ENCODE peak calls at places on chromosome 4, in five cellular contexts. Y is esophagus squamous epithelium, T is MM.1S, N is iPS DF 6.9, G is PC-9. I is an unnamed sample. For H3K27me3, the result is how much of the 10 kb centered on the place peaks cover.

GRCh38 chr4:112355662-112356061 is 58.5 kb downstream of the ALPK1 start:
- DNase-seq in N (no peak), T (no peak), G (no peak), Y (no peak), I (no peak)

GRCh38 chr4:159607824-159608223 is 504.9 kb downstream of the RAPGEF2 start:
- DNase-seq in T (no peak), G (peak), Y (no peak), N (no peak), I (no peak)

GRCh38 chr4:88138561-88138960 is 19.9 kb downstream of the ABCG2 start:
- DNase-seq in T (no peak), G (peak), N (no peak), Y (no peak), I (no peak)

GRCh38 chr4:125265846-125266245 is 48.9 kb upstream of the FAT4 start:
- DNase-seq in G (no peak), N (no peak), Y (no peak), T (no peak), I (no peak)

GRCh38 chr4:17771284-17771908 is 10.0 kb downstream of the FAM184B start:
- DNase-seq in T (no peak), N (no peak), Y (no peak), G (no peak), I (no peak)

GRCh38 chr4:175531405-175532091 is 280.5 kb downstream of the GPM6A start:
- DNase-seq in G (no peak), Y (no peak), N (no peak), T (no peak), I (no peak)

GRCh38 chr4:71545168-71545567 is 206.3 kb downstream of the SLC4A4 start:
- DNase-seq in T (no peak), Y (no peak), G (no peak), N (no peak), I (no peak)

GRCh38 chr4:41212221-41213203 is 1.8 kb downstream of the APBB2 start:
- DNase-seq in T (no peak), Y (no peak), G (peak), N (no peak), I (no peak)

GRCh38 chr4:41179086-41179374 is 35.3 kb downstream of the APBB2 start:
- DNase-seq in N (no peak), Y (no peak), T (no peak), G (no peak), I (no peak)

DNA sequence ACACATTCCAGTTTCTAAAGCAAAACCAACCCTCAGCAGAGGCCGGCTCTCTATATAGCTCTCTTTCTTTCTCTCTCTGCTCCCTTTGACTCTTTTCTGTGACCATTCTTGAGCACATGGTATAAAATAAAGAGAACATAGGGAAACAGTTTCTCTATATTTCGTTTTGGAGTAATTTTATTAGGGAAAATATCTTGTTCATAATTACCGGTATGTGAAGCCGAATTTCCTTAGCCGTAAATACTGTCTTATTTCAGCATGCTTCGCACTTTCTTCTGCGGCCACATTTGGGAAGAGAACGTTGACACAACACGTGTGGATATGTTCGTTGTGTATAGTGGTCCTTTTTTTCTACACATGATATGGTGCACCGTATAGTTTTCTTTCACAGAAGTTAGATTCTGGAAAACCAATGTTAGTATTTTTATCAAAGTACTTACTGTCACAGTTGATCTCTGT is 4.9 kb upstream of the LEF1 start:
- DNase-seq in T (no peak), Y (no peak), N (no peak), G (no peak), I (no peak)
- H3K27me3 ChIP-seq in T (under half), Y (under half), N (half or more), G (under half), I (under half)

GRCh38 chr4:140568507-140569306 is at the start of gene UCP1:
- DNase-seq in T (no peak), G (no peak), Y (no peak), N (no peak), I (no peak)

GRCh38 chr4:140571620-140572019 is 2.9 kb upstream of the UCP1 start:
- DNase-seq in N (no peak), Y (no peak), G (no peak), T (no peak), I (no peak)

GRCh38 chr4:140567722-140568121 is 1.0 kb downstream of the UCP1 start:
- DNase-seq in N (no peak), Y (no peak), G (no peak), T (no peak), I (no peak)

DNA sequence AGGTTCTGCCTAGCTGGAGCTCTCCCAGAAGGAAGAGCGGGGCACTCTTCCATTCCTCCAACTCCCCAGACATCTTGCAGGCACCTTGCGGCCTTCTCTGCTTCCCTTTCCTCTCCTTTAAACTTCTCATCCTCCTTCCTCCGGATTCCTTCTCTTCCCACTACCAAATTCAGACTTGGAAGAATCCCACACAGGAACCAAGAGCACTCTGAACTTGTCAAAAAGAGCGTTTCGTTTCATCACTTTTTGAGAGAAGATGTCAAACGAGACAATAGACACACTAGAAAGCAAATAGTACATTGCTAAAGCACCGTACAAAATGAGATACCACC is 512 bp upstream of the UCP1 start:
- DNase-seq in N (no peak), T (no peak), G (no peak), Y (no peak), I (no peak)
- H3K27me3 ChIP-seq in N (under half), T (under half), G (under half), Y (under half), I (under half)

GRCh38 chr4:133151301-133151680 is 2.2 kb downstream of the PCDH10 start:
- DNase-seq in G (no peak), Y (no peak), T (no peak), N (no peak), I (no peak)

GRCh38 chr4:133149932-133150642 is 993 bp downstream of the PCDH10 start:
- DNase-seq in Y (no peak), G (no peak), T (no peak), N (no peak), I (no peak)

GRCh38 chr4:133149364-133149695 is 236 bp downstream of the PCDH10 start:
- DNase-seq in N (no peak), T (no peak), G (no peak), Y (no peak), I (no peak)

GRCh38 chr4:133151681-133152329 is 2.7 kb downstream of the PCDH10 start:
- DNase-seq in N (no peak), G (no peak), T (no peak), Y (no peak), I (no peak)

DNA sequence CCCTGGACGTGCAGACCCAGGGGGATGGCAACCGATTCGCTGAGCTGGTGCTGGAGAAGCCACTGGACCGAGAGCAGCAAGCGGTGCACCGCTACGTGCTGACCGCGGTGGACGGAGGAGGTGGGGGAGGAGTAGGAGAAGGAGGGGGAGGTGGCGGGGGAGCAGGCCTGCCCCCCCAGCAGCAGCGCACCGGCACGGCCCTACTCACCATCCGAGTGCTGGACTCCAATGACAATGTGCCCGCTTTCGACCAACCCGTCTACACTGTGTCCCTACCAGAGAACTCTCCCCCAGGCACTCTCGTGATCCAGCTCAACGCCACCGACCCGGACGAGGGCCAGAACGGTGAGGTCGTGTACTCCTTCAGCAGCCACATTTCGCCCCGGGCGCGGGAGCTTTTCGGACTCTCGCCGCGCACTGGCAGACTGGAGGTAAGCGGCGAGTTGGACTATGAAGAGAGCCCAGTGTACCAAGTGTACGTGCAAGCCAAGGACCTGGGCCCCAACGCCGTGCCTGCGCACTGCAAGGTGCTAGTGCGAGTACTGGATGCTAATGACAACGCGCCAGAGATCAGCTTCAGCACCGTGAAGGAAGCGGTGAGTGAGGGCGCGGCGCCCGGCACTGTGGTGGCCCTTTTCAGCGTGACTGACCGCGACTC is 1.7 kb downstream of the PCDH10 start:
- DNase-seq in Y (no peak), N (no peak), G (no peak), T (no peak), I (no peak)
- H3K27me3 ChIP-seq in Y (under half), N (half or more), G (under half), T (under half), I (under half)

GRCh38 chr4:574346-575161 is 1.5 kb downstream of the TMEM271 start:
- DNase-seq in T (no peak), N (no peak), G (no peak), Y (no peak), I (no peak)

GRCh38 chr4:573122-573892 is 2.8 kb downstream of the TMEM271 start:
- DNase-seq in N (no peak), G (no peak), T (no peak), Y (no peak), I (no peak)

GRCh38 chr4:571838-572572 is 4.1 kb downstream of the TMEM271 start:
- DNase-seq in T (no peak), G (no peak), Y (no peak), N (no peak), I (no peak)

GRCh38 chr4:570754-571153 is 5.3 kb downstream of the TMEM271 start:
- DNase-seq in T (no peak), N (no peak), G (no peak), Y (no peak), I (no peak)

GRCh38 chr4:572594-572993 is 3.5 kb downstream of the TMEM271 start:
- DNase-seq in T (no peak), N (no peak), G (no peak), Y (no peak), I (no peak)
- H3K27me3 ChIP-seq in T (under half), N (under half), G (half or more), Y (under half), I (under half)

GRCh38 chr4:74934016-74934821 is 1.3 kb downstream of the PARM1 start:
- DNase-seq in T (peak), Y (no peak), N (no peak), G (peak), I (no peak)
- H3K27me3 ChIP-seq in T (under half), Y (under half), N (under half), G (under half), I (under half)